ENCODE peak calls at places on chromosomes 3 and 15, in four cellular contexts. V, B, M and J are unnamed samples.

GRCh38 chr15:91541286-91541685 is 312.2 kb upstream of the SLCO3A1 start:
- DNase-seq in V (no peak), B (no peak), M (no peak), J (no peak)

GRCh38 chr15:26772588-26773484 is at the start of gene GABRB3:
- DNase-seq in V (peak; percentile 70), B (no peak), M (no peak), J (no peak)

GRCh38 chr3:147360936-147361670 is 45.2 kb downstream of the ZIC4 start:
- DNase-seq in V (peak; percentile 71), B (no peak), M (no peak), J (no peak)

GRCh38 chr3:100844063-100844936 is 135.0 kb downstream of the TFG start:
- DNase-seq in V (no peak), B (no peak), M (no peak), J (no peak)

GRCh38 chr3:61141184-61141583 is 110.1 kb downstream of the FHIT start:
- DNase-seq in V (peak; percentile 89), B (no peak), M (no peak), J (no peak)

GRCh38 chr3:179181021-179181472 is 32.9 kb downstream of the PIK3CA start:
- DNase-seq in V (peak; percentile 56), B (no peak), M (no peak), J (no peak)

GRCh38 chr3:183151086-183151485 is 11.4 kb downstream of the LAMP3 start:
- DNase-seq in V (no peak), B (no peak), M (no peak), J (no peak)

GRCh38 chr3:115852278-115852677 is 229.0 kb downstream of the GAP43 start:
- DNase-seq in V (no peak), B (no peak), M (no peak), J (no peak)

GRCh38 chr3:10312391-10312790 is 8.5 kb downstream of the SEC13 start:
- DNase-seq in V (no peak), B (no peak), M (no peak), J (no peak)

GRCh38 chr15:98653686-98654085 is 5.3 kb downstream of the IGF1R start:
- DNase-seq in V (no peak), B (no peak), M (no peak), J (no peak)

GRCh38 chr3:150433347-150433746 is 25.2 kb downstream of the TSC22D2 start:
- DNase-seq in V (no peak), B (no peak), M (no peak), J (no peak)

GRCh38 chr3:137759505-137759904 is 4.6 kb upstream of the SOX14 start:
- DNase-seq in V (no peak), B (no peak), M (no peak), J (no peak)

GRCh38 chr3:125959317-125960065 is 9.5 kb upstream of the ROPN1B start:
- DNase-seq in V (no peak), B (no peak), M (no peak), J (no peak)

GRCh38 chr3:107983247-107983646 is 107.6 kb downstream of the CD47 start:
- DNase-seq in V (no peak), B (no peak), M (no peak), J (no peak)

GRCh38 chr3:40055956-40056355 is 246.5 kb downstream of the MYRIP start:
- DNase-seq in V (no peak), B (no peak), M (no peak), J (no peak)